ENCODE peak calls at places on chromosomes 16 and 17, in seven cellular contexts. K is stomach; W is activated T-helper 9 cell treated with anti-CD3 and anti-CD28 coated beads, Interleukin-2, amount 50 U/mL, for 16 hours; Y is cardiac muscle cell; F is GM03348; H is CD8-positive, alpha-beta T cell; V is NCI-H187. G is an unnamed sample.

GRCh38 chr17:4165301-4166010 is 22.5 kb downstream of the CYB5D2 start:
- DNase-seq in K (no peak), W (no peak), Y (no peak), F (no peak), H (no peak), V (no peak), G (no peak)

GRCh38 chr16:19645557-19645981 is 72.5 kb downstream of the KNOP1 start:
- DNase-seq in K (no peak), W (no peak), Y (peak), F (no peak), H (no peak), V (no peak), G (no peak)

GRCh38 chr16:11494433-11494832 is 92.3 kb downstream of the LITAF start:
- DNase-seq in K (no peak), W (no peak), Y (no peak), F (no peak), H (no peak), V (no peak), G (no peak)

GRCh38 chr17:6853764-6854442 is 22.4 kb upstream of the TEKT1 start:
- DNase-seq in K (no peak), W (no peak), Y (no peak), F (no peak), H (peak), V (no peak), G (no peak)

GRCh38 chr17:30599424-30600061 is 122.3 kb downstream of the GOSR1 start:
- DNase-seq in K (no peak), W (no peak), Y (no peak), F (no peak), H (no peak), V (no peak), G (no peak)

GRCh38 chr16:73143681-73144370 is 95.9 kb upstream of the ZFHX3 start:
- DNase-seq in K (no peak), W (no peak), Y (peak), F (peak), H (no peak), V (no peak), G (no peak)

GRCh38 chr16:66483689-66484452 is 56.8 kb downstream of the BEAN1 start:
- DNase-seq in K (peak), W (peak), Y (peak), F (peak), H (peak), V (no peak), G (peak)

GRCh38 chr16:74673876-74674275 is 7.2 kb upstream of the RFWD3 start:
- DNase-seq in K (no peak), W (no peak), Y (no peak), F (no peak), H (no peak), V (no peak), G (no peak)

GRCh38 chr16:72464597-72465368 is 292.8 kb upstream of the PMFBP1 start:
- DNase-seq in K (no peak), W (no peak), Y (no peak), F (no peak), H (no peak), V (no peak), G (no peak)

GRCh38 chr16:18966791-18967190 is 16.9 kb upstream of the TMC7 start:
- DNase-seq in K (no peak), W (no peak), Y (no peak), F (no peak), H (no peak), V (no peak), G (no peak)

GRCh38 chr16:71216714-71217113 is 13.8 kb downstream of the HYDIN start:
- DNase-seq in K (no peak), W (no peak), Y (no peak), F (no peak), H (no peak), V (no peak), G (no peak)

GRCh38 chr17:33200116-33200515 is 93.0 kb downstream of the ASIC2 start:
- DNase-seq in K (no peak), W (no peak), Y (no peak), F (no peak), H (no peak), V (no peak), G (no peak)

GRCh38 chr17:58913971-58914769 is 158.5 kb downstream of the PPM1E start:
- DNase-seq in K (no peak), W (no peak), Y (peak), F (peak), H (no peak), V (no peak), G (no peak)

GRCh38 chr17:1870592-1870991 is 40.8 kb downstream of the RPA1 start:
- DNase-seq in K (no peak), W (no peak), Y (no peak), F (no peak), H (no peak), V (no peak), G (no peak)

GRCh38 chr16:85541181-85541580 is 71.9 kb upstream of the GSE1 start:
- DNase-seq in K (no peak), W (no peak), Y (no peak), F (no peak), H (no peak), V (no peak), G (no peak)

GRCh38 chr16:4882633-4883285 is 35.5 kb downstream of the UBN1 start:
- DNase-seq in K (peak), W (no peak), Y (peak), F (peak), H (no peak), V (no peak), G (no peak)

GRCh38 chr16:75244225-75244792 is 7.1 kb downstream of the BCAR1 start:
- DNase-seq in K (peak), W (no peak), Y (peak), F (peak), H (no peak), V (no peak), G (no peak)

GRCh38 chr17:9837551-9838471 is 12.1 kb downstream of the GLP2R start:
- DNase-seq in K (no peak), W (no peak), Y (peak), F (peak), H (no peak), V (no peak), G (no peak)

GRCh38 chr16:16120382-16121184 is 102.7 kb downstream of the ABCC6 start:
- DNase-seq in K (peak), W (no peak), Y (peak), F (no peak), H (no peak), V (no peak), G (no peak)

GRCh38 chr16:69182730-69183416 is 4.1 kb upstream of the SNTB2 start:
- DNase-seq in K (no peak), W (no peak), Y (no peak), F (no peak), H (no peak), V (no peak), G (no peak)

GRCh38 chr17:55677449-55677848 is 45.2 kb downstream of the TMEM100 start:
- DNase-seq in K (no peak), W (no peak), Y (no peak), F (no peak), H (no peak), V (no peak), G (no peak)

GRCh38 chr16:81189100-81189664 is 49.3 kb upstream of the BCO1 start:
- DNase-seq in K (peak), W (no peak), Y (peak), F (no peak), H (no peak), V (no peak), G (no peak)

GRCh38 chr17:16938496-16939270 is 33.2 kb downstream of the TNFRSF13B start:
- DNase-seq in K (peak), W (no peak), Y (no peak), F (no peak), H (no peak), V (no peak), G (peak)

GRCh38 chr16:84628226-84628731 is 10.4 kb upstream of the COTL1 start:
- DNase-seq in K (no peak), W (no peak), Y (no peak), F (no peak), H (no peak), V (no peak), G (no peak)

GRCh38 chr17:47694818-47695663 is 1.1 kb downstream of the TBKBP1 start:
- DNase-seq in K (peak), W (peak), Y (peak), F (peak), H (no peak), V (no peak), G (no peak)

G was measured in Caco-2.